ENCODE peak calls at places on chromosome 12, in eight cellular contexts. U, L, V, W, K, T, D and Y are unnamed samples.

GRCh38 chr12:67981236-67982164 is 7.7 kb upstream of the IFNG-AS1 start:
- DNase-seq in W (no peak), U (no peak), L (no peak), V (no peak), K (peak), T (no peak), D (no peak), Y (no peak)

GRCh38 chr12:25056486-25057130 is 107.7 kb upstream of the BCAT1 start:
- DNase-seq in L (no peak), T (no peak), K (no peak), V (no peak), U (no peak), D (no peak), W (no peak), Y (no peak)

GRCh38 chr12:14417717-14418116 is 52.2 kb downstream of the ATF7IP start:
- DNase-seq in T (peak), U (peak), D (peak), W (peak), L (peak), V (peak), K (peak), Y (peak)

GRCh38 chr12:119589087-119589486 is 4.5 kb upstream of the TMEM233 start:
- DNase-seq in K (peak), V (no peak), W (no peak), U (no peak), D (no peak), L (peak), T (no peak), Y (no peak)

GRCh38 chr12:25903603-25904245 is 54.8 kb upstream of the RASSF8 start:
- DNase-seq in V (no peak), W (no peak), T (no peak), K (peak), D (no peak), U (no peak), L (no peak), Y (no peak)

GRCh38 chr12:113154351-113154973 is 4.9 kb downstream of the CFAP73 start:
- DNase-seq in U (no peak), L (no peak), T (no peak), V (peak), D (no peak), W (no peak), K (peak), Y (no peak)

GRCh38 chr12:20507711-20508110 is 139.4 kb downstream of the PDE3A start:
- DNase-seq in K (peak), T (no peak), L (no peak), U (peak), W (no peak), V (no peak), D (no peak), Y (no peak)

GRCh38 chr12:40474630-40475029 is 217.6 kb upstream of the CNTN1 start:
- DNase-seq in K (no peak), L (no peak), V (no peak), D (no peak), W (no peak), U (no peak), T (no peak), Y (no peak)

GRCh38 chr12:50127546-50127945 is 15.5 kb downstream of the COX14 start:
- DNase-seq in L (no peak), D (no peak), W (no peak), V (no peak), U (no peak), T (no peak), K (no peak), Y (no peak)

DNA sequence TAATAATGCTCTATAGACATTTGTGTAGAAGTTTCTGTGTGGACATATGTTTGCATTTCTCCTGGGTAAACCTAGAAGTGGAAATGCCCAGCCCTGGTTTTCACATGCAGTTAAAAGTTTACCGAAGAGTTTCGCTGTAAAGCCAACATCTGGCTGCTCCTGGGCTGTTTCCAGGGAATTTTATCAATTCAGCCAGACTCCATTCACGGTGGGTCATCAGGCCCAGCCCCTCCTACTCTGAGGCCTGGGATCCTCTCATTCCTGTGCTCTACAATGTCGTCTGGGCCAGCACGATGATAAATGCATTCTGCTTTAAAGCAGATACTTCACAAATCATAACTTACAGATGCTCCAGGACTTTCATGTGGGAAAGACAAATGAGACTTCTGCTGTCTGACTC is 7.1 kb downstream of the NUAK1 start:
- DNase-seq in D (no peak), U (no peak), L (no peak), K (peak), V (no peak), T (no peak), W (no peak), Y (no peak)
- H3K27ac ChIP-seq in D (no peak), U (peak), L (no peak), K (no peak), V (no peak), T (no peak), W (no peak), Y (no peak)

GRCh38 chr12:131222271-131223139 is 268.8 kb downstream of the ADGRD1 start:
- DNase-seq in V (no peak), W (peak), L (peak), K (peak), U (no peak), T (no peak), D (no peak), Y (no peak)
- H3K4me3 ChIP-seq in V (no peak), W (no peak), L (peak), K (no peak), U (no peak), T (no peak), D (no peak), Y (no peak)

DNA sequence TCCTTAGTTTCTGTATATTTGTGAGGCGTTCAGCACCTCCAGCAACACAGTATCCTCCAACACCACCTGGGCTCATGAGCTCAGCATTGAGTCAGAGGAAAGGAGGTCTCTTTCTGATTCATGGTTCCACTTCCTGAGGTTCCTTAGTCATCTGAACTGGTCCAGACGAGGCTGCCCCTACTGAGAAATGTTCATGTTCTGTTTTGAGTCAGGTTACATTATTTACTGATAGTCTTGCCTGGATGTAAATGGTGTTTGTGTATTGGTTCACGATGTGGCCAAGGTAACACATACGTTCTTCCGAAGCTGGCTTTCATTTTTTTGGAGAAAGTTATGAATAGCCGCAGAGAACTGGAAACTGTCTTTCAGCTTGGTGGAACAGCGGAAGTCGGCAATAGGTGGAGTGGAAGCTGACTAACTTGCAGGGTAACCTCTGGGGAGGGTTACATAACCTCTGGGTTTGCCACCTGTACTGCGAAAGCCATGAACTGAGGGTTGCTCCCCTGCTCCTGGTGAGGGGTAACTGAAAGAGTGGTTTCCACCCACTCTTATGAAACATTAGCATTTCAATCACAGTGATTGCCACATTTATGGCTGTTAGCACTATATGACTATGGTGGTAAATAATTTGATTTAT is 42.2 kb upstream of the MANSC4 start:
- DNase-seq in T (peak), K (peak), V (no peak), D (no peak), W (no peak), U (no peak), L (no peak), Y (peak)
- H3K27ac ChIP-seq in T (peak), K (no peak), V (no peak), D (no peak), W (no peak), U (no peak), L (no peak), Y (peak)

GRCh38 chr12:43551271-43551970 is 582 bp downstream of the ADAMTS20 start:
- DNase-seq in W (peak), L (no peak), K (no peak), U (no peak), V (no peak), D (no peak), T (no peak), Y (no peak)

GRCh38 chr12:43550831-43551270 is 1.2 kb downstream of the ADAMTS20 start:
- DNase-seq in W (no peak), K (no peak), V (no peak), L (no peak), U (no peak), T (no peak), D (no peak), Y (no peak)

GRCh38 chr12:43556057-43556456 is 4.1 kb upstream of the ADAMTS20 start:
- DNase-seq in U (no peak), L (no peak), K (no peak), W (no peak), V (no peak), D (no peak), T (no peak), Y (no peak)

DNA sequence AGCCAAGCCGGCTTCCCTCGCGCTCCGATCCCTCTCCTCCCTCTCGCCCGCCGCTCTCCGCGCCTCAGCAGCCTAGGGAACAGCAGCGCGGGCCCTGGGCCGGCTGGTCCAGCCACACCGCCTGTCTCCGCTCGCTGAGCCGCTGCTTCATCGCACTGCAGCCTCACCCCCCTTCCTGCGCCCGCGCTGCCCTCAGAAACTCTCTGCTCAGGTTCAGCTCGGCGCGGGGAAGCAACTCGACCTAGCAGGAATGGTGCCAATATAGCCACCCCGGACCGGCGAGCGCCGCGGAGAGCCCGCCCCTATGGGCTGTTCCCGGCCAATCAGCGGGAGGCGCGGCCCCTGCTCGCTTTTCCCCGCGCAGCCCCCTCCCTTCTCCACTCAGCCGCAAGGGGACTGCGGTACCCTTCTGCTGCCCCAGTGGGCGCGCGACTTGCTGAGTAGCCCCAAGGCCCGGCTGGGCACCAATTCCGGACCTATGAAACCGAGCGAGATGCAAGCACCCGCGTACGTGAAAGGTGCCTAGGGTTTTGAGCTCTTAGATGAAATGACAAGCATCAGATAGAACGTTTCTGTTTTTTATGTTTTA is at the start of gene ADAMTS20:
- DNase-seq in K (peak), W (no peak), T (no peak), V (no peak), U (no peak), L (no peak), D (no peak), Y (no peak)
- H3K4me3 ChIP-seq in K (peak), W (peak), T (no peak), V (no peak), U (no peak), L (no peak), D (no peak), Y (no peak)